ENCODE peak calls at places on chromosomes 5 and 9, in seven cellular contexts. U, R, W, T, F, V and H are unnamed samples.

GRCh38 chr5:98482321-98483111 is 290.9 kb upstream of the RGMB start:
- DNase-seq in W (no peak), T (no peak), R (no peak), V (no peak), F (no peak), U (no peak), H (no peak)

GRCh38 chr9:129331772-129332512 is 153.9 kb upstream of the IER5L start:
- DNase-seq in V (peak; percentile 96), U (no peak), T (no peak), F (no peak), R (no peak), W (no peak), H (no peak)

GRCh38 chr9:97640290-97640689 is 6.7 kb downstream of the NCBP1 start:
- DNase-seq in F (no peak), R (no peak), W (no peak), T (peak; percentile 18), V (no peak), U (peak; percentile 22), H (peak; percentile 25)

GRCh38 chr9:93662952-93663572 is 86.7 kb downstream of the PHF2 start:
- DNase-seq in U (no peak), F (no peak), T (no peak), R (no peak), W (no peak), V (no peak), H (no peak)

GRCh38 chr5:62969409-62970120 is 390.9 kb downstream of the LRRC70 start:
- DNase-seq in W (no peak), U (no peak), F (no peak), R (no peak), V (no peak), T (no peak), H (no peak)

GRCh38 chr9:83472221-83472665 is 66.0 kb downstream of the FRMD3 start:
- DNase-seq in U (no peak), F (peak; percentile 76), W (no peak), R (peak; percentile 30), T (peak; percentile 31), V (peak; percentile 20), H (peak; percentile 72)

GRCh38 chr5:149271717-149272558 is at the start of gene AFAP1L1:
- DNase-seq in R (peak; percentile 29), V (peak; percentile 81), F (no peak), T (peak; percentile 53), W (peak; percentile 5), U (peak; percentile 58), H (peak; percentile 71)

GRCh38 chr9:93697352-93698139 is 121.2 kb downstream of the PHF2 start:
- DNase-seq in V (no peak), W (no peak), T (no peak), F (no peak), R (no peak), U (peak; percentile 3), H (no peak)

GRCh38 chr9:21153688-21154608 is 12.3 kb upstream of the IFNW1 start:
- DNase-seq in R (no peak), T (peak; percentile 45), V (peak; percentile 45), F (peak; percentile 15), U (peak; percentile 55), W (no peak), H (peak; percentile 13)

GRCh38 chr9:76887003-76887821 is 18.7 kb downstream of the PRUNE2 start:
- DNase-seq in U (no peak), V (no peak), R (no peak), T (no peak), W (no peak), F (peak; percentile 25), H (peak; percentile 38)

GRCh38 chr9:87067426-87067825 is 120.1 kb upstream of the GAS1 start:
- DNase-seq in R (no peak), U (no peak), T (no peak), F (no peak), W (no peak), V (no peak), H (no peak)

GRCh38 chr9:36485647-36486453 is 85.8 kb upstream of the RNF38 start:
- DNase-seq in F (no peak), V (peak; percentile 56), W (no peak), R (no peak), T (no peak), U (no peak), H (peak; percentile 15)

GRCh38 chr5:65906256-65906655 is 20.1 kb upstream of the ERBIN start:
- DNase-seq in W (no peak), U (no peak), R (no peak), F (no peak), V (no peak), T (no peak), H (no peak)

GRCh38 chr5:14332746-14333145 is 189.6 kb downstream of the TRIO start:
- DNase-seq in V (no peak), W (no peak), F (no peak), T (no peak), R (no peak), U (no peak), H (no peak)

GRCh38 chr9:16543225-16543624 is 327.2 kb downstream of the BNC2 start:
- DNase-seq in T (no peak), W (no peak), V (no peak), U (no peak), R (no peak), F (no peak), H (no peak)

GRCh38 chr9:112283854-112284253 is 49.6 kb downstream of the PTBP3 start:
- DNase-seq in T (no peak), R (no peak), W (no peak), F (no peak), U (no peak), V (no peak), H (no peak)

GRCh38 chr5:63760965-63761364 is 201.3 kb downstream of the HTR1A start:
- DNase-seq in F (no peak), R (no peak), U (no peak), W (no peak), V (no peak), T (no peak), H (no peak)

GRCh38 chr9:121156263-121156731 is 45.4 kb downstream of the RAB14 start:
- DNase-seq in F (no peak), W (no peak), T (peak; percentile 82), V (peak; percentile 95), U (no peak), R (no peak), H (no peak)

GRCh38 chr5:80141147-80141671 is 106.1 kb downstream of the THBS4 start:
- DNase-seq in F (no peak), R (peak; percentile 42), W (no peak), V (no peak), U (no peak), T (peak; percentile 81), H (peak; percentile 56)

GRCh38 chr5:132410451-132411381 is 41.2 kb downstream of the SLC22A5 start:
- DNase-seq in F (peak; percentile 88), T (peak; percentile 88), V (peak; percentile 83), R (peak; percentile 88), U (peak; percentile 86), W (peak; percentile 83), H (peak; percentile 93)

GRCh38 chr5:111537153-111538024 is 25.1 kb upstream of the STARD4 start:
- DNase-seq in W (no peak), T (no peak), R (no peak), F (no peak), U (no peak), V (no peak), H (no peak)

GRCh38 chr5:65185468-65185867 is 296.3 kb downstream of the ADAMTS6 start:
- DNase-seq in U (no peak), F (no peak), W (no peak), V (no peak), T (no peak), R (no peak), H (no peak)

GRCh38 chr5:127015716-127016115 is 14.6 kb downstream of the MARCHF3 start:
- DNase-seq in V (no peak), F (no peak), R (no peak), U (no peak), T (no peak), W (no peak), H (no peak)

GRCh38 chr9:80595192-80595591 is 1023.4 kb downstream of the TLE4 start:
- DNase-seq in U (no peak), W (no peak), R (no peak), T (no peak), F (no peak), V (no peak), H (no peak)

GRCh38 chr5:5005351-5005750 is 134.8 kb upstream of the ADAMTS16 start:
- DNase-seq in F (no peak), U (no peak), W (no peak), R (no peak), T (no peak), V (no peak), H (no peak)

GRCh38 chr9:35754264-35754663 is at the start of gene MSMP:
- DNase-seq in F (no peak), R (no peak), T (no peak), V (no peak), U (no peak), W (no peak), H (no peak)